ENCODE peak calls at places on chromosomes 2 and 18, in six cellular contexts. T is fibroblast of lung, H is PC-3, M is H9, O is endothelial cell of umbilical vein, K is H1. N is an unnamed sample.

GRCh38 chr2:88055049-88055435 is 541 bp downstream of the KRCC1 start:
- DNase-seq in H (peak; percentile 13), K (no peak), T (peak; percentile 66), O (peak; percentile 33), M (no peak), N (no peak)

GRCh38 chr18:47929681-47930085 is 776 bp downstream of the SMAD2 start:
- DNase-seq in H (peak; percentile 23), K (no peak), M (no peak), T (peak; percentile 61), O (no peak), N (no peak)

GRCh38 chr2:75186829-75187228 is 12.5 kb downstream of the TACR1 start:
- DNase-seq in M (no peak), O (no peak), H (no peak), T (peak; percentile 10), K (no peak), N (no peak)

GRCh38 chr2:172743898-172744297 is 8.3 kb downstream of the RAPGEF4 start:
- DNase-seq in T (no peak), H (no peak), O (no peak), K (no peak), M (no peak), N (no peak)

GRCh38 chr2:135096665-135097446 is 44.8 kb downstream of the RAB3GAP1 start:
- DNase-seq in K (no peak), H (no peak), T (peak; percentile 52), O (no peak), M (no peak), N (no peak)

GRCh38 chr2:1777792-1778191 is 33.5 kb upstream of the PXDN start:
- DNase-seq in M (no peak), O (no peak), H (no peak), K (no peak), T (no peak), N (no peak)

GRCh38 chr2:10520154-10520553 is 72.0 kb upstream of the ODC1 start:
- DNase-seq in K (peak; percentile 73), H (peak; percentile 41), T (no peak), M (peak; percentile 78), O (no peak), N (no peak)

GRCh38 chr2:98269274-98269673 is 77.0 kb upstream of the CNGA3 start:
- DNase-seq in H (peak; percentile 72), K (no peak), T (peak; percentile 71), M (peak; percentile 46), O (peak; percentile 27), N (peak; percentile 66)

GRCh38 chr18:48375150-48375790 is 33.9 kb downstream of the ZBTB7C start:
- DNase-seq in H (no peak), K (no peak), O (no peak), M (no peak), T (no peak), N (no peak)

GRCh38 chr2:216792222-216793001 is 67.5 kb downstream of the TNP1 start:
- DNase-seq in H (peak; percentile 38), M (peak; percentile 52), T (peak; percentile 49), O (no peak), K (no peak), N (peak; percentile 62)

GRCh38 chr2:237427807-237428506 is 14.0 kb upstream of the COL6A3 start:
- DNase-seq in H (no peak), O (no peak), K (no peak), M (no peak), T (no peak), N (no peak)

GRCh38 chr2:80026040-80026729 is 278.4 kb downstream of the LRRTM1 start:
- DNase-seq in M (no peak), O (no peak), K (no peak), T (no peak), H (no peak), N (no peak)

GRCh38 chr2:17930773-17931172 is 52.3 kb downstream of the KCNS3 start:
- DNase-seq in T (no peak), H (no peak), O (no peak), M (no peak), K (no peak), N (no peak)

GRCh38 chr2:170236639-170237037 is 58.7 kb downstream of the MYO3B start:
- DNase-seq in K (no peak), T (no peak), H (no peak), O (no peak), M (no peak), N (no peak)

GRCh38 chr18:58350526-58350925 is 278.4 kb downstream of the ALPK2 start:
- DNase-seq in K (no peak), T (no peak), H (no peak), M (no peak), O (no peak), N (no peak)

GRCh38 chr2:42663106-42663755 is 94.8 kb downstream of the MTA3 start:
- DNase-seq in M (peak; percentile 82), K (no peak), H (peak; percentile 81), O (peak; percentile 82), T (peak; percentile 80), N (peak; percentile 86)

GRCh38 chr2:204234879-204235278 is 298.3 kb downstream of the ICOS start:
- DNase-seq in M (no peak), K (no peak), T (peak; percentile 49), H (no peak), O (no peak), N (no peak)

GRCh38 chr2:181258761-181259160 is 198.4 kb upstream of the ITGA4 start:
- DNase-seq in O (no peak), M (no peak), T (no peak), H (peak; percentile 7), K (no peak), N (no peak)

GRCh38 chr2:10536569-10537133 is 88.5 kb upstream of the ODC1 start:
- DNase-seq in K (no peak), H (peak; percentile 40), O (no peak), T (no peak), M (no peak), N (no peak)

GRCh38 chr2:239264838-239265651 is 135.8 kb downstream of the HDAC4 start:
- DNase-seq in K (no peak), O (no peak), M (no peak), T (peak; percentile 86), H (peak; percentile 38), N (no peak)

GRCh38 chr2:172698041-172698863 is 37.4 kb upstream of the RAPGEF4 start:
- DNase-seq in O (peak; percentile 74), T (peak; percentile 89), K (no peak), M (no peak), H (peak; percentile 92), N (no peak)

GRCh38 chr2:40127147-40127546 is 324.7 kb downstream of the SLC8A1 start:
- DNase-seq in O (no peak), M (no peak), T (no peak), K (no peak), H (no peak), N (no peak)

GRCh38 chr2:224252601-224253000 is 149.3 kb downstream of the FAM124B start:
- DNase-seq in T (peak; percentile 45), K (no peak), M (no peak), O (no peak), H (no peak), N (no peak)

GRCh38 chr2:235960011-235960715 is 208.0 kb downstream of the GBX2 start:
- DNase-seq in M (no peak), K (no peak), H (no peak), T (no peak), O (no peak), N (no peak)

GRCh38 chr2:69083126-69083733 is 70.3 kb downstream of the ANTXR1 start:
- DNase-seq in H (peak; percentile 8), T (peak; percentile 74), M (no peak), O (peak; percentile 49), K (no peak), N (no peak)

GRCh38 chr2:236179653-236180500 is 11.7 kb upstream of the GBX2 start:
- DNase-seq in T (peak; percentile 13), M (no peak), H (peak; percentile 56), K (no peak), O (peak; percentile 91), N (peak; percentile 52)

GRCh38 chr18:75223687-75224347 is 13.2 kb downstream of the TSHZ1 start:
- DNase-seq in H (no peak), T (peak; percentile 70), K (no peak), M (no peak), O (no peak), N (no peak)

GRCh38 chr2:96305091-96305978 is at the start of gene SNRNP200:
- DNase-seq in K (peak; percentile 89), H (peak; percentile 89), T (peak; percentile 79), M (peak; percentile 86), O (peak; percentile 74), N (peak; percentile 93)

GRCh38 chr2:80292474-80292873 is 12.1 kb downstream of the LRRTM1 start:
- DNase-seq in O (no peak), T (no peak), H (no peak), M (no peak), K (no peak), N (no peak)

GRCh38 chr2:146602383-146602782 is 1242.4 kb upstream of the ACVR2A start:
- DNase-seq in O (no peak), H (peak; percentile 22), K (no peak), T (peak; percentile 37), M (no peak), N (no peak)

GRCh38 chr2:120177011-120177621 is 46.1 kb downstream of the TMEM185B start:
- DNase-seq in M (peak; percentile 49), O (peak; percentile 20), K (no peak), H (no peak), T (no peak), N (peak; percentile 10)

GRCh38 chr2:190860985-190861721 is 19.5 kb upstream of the GLS start:
- DNase-seq in M (peak; percentile 76), O (no peak), T (no peak), H (no peak), K (no peak), N (peak; percentile 46)

GRCh38 chr18:47953471-47953931 is 23.0 kb upstream of the SMAD2 start:
- DNase-seq in H (peak; percentile 11), O (peak; percentile 34), M (no peak), T (no peak), K (no peak), N (peak; percentile 68)

GRCh38 chr2:3254438-3254941 is 123.1 kb downstream of the EIPR1 start:
- DNase-seq in K (no peak), H (no peak), M (no peak), O (no peak), T (no peak), N (no peak)
- H3K9ac ChIP-seq in K (no peak overlapping the region), H (no peak overlapping the region), M (no peak overlapping the region), O (no peak overlapping the region), T (no peak overlapping the region), N (no peak overlapping the region)

GRCh38 chr2:58427572-58428285 is 186.6 kb upstream of the FANCL start:
- DNase-seq in H (no peak), O (peak; percentile 34), M (peak; percentile 51), T (peak; percentile 51), K (peak; percentile 71), N (peak; percentile 64)
- H3K9ac ChIP-seq in H (no peak overlapping the region), O (peak overlapping the region; percentile 39), M (peak overlapping the region; percentile 98), T (no peak overlapping the region), K (peak overlapping the region; percentile 90), N (peak overlapping the region; percentile 50)

GRCh38 chr18:710418-711300 is 1.8 kb downstream of the ENOSF1 start:
- DNase-seq in M (no peak), T (no peak), H (no peak), O (no peak), K (peak; percentile 8), N (no peak)
- H3K9ac ChIP-seq in M (no peak overlapping the region), T (no peak overlapping the region), H (peak overlapping the region; percentile 92), O (no peak overlapping the region), K (no peak overlapping the region), N (no peak overlapping the region)

DNA sequence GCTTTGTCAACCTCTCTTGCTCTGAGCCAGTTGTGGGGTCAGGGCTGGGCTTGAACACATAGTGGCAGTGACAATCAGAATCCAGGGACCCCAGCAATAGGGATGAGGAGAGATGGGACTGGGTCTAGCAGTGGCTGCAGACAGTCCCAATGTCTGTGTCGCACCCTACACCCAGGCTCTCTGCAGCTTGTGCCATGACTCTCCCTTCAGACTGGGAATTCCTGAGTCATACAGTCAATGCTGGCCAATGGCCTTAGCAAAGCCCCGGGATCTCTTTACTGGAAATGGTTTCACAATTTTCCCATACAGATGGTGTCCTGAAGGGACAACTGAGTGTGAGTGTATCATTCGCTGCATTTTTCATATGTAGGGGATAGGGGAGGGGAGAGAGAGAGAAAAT is 74.2 kb upstream of the CELF4 start:
- DNase-seq in O (no peak), K (no peak), T (no peak), H (no peak), M (no peak), N (no peak)
- H3K9ac ChIP-seq in O (no peak overlapping the region), K (no peak overlapping the region), T (no peak overlapping the region), H (no peak overlapping the region), M (no peak overlapping the region), N (no peak overlapping the region)